ENCODE peak calls at places on chromosomes 13 and 19, in eight cellular contexts. One of them, this sample, is unnamed.

GRCh38 chr19:49681830-49682229 is 4.8 kb downstream of the PRMT1 start:
- DNase-seq in WTC11: no peak
- DNase-seq in progenitor cell of endocrine pancreas: no peak
- DNase-seq in HFFc6: no peak
- DNase-seq in WERI-Rb-1: no peak
- DNase-seq in Peyer's patch: no peak
- DNase-seq in osteocyte: no peak
- DNase-seq in right atrium auricular region: no peak
- DNase-seq in this sample: no peak

GRCh38 chr13:70405266-70405665 is 297.0 kb upstream of the KLHL1 start:
- DNase-seq in WTC11: no peak
- DNase-seq in progenitor cell of endocrine pancreas: no peak
- DNase-seq in HFFc6: no peak
- DNase-seq in WERI-Rb-1: no peak
- DNase-seq in Peyer's patch: no peak
- DNase-seq in osteocyte: no peak
- DNase-seq in right atrium auricular region: no peak
- DNase-seq in this sample: no peak

GRCh38 chr13:45472171-45472705 is 7.5 kb downstream of the COG3 start:
- DNase-seq in WTC11: no peak
- DNase-seq in progenitor cell of endocrine pancreas: no peak
- DNase-seq in HFFc6: no peak
- DNase-seq in WERI-Rb-1: no peak
- DNase-seq in Peyer's patch: no peak
- DNase-seq in osteocyte: no peak
- DNase-seq in right atrium auricular region: no peak
- DNase-seq in this sample: no peak

GRCh38 chr13:59444210-59444857 is 719.4 kb downstream of the DIAPH3 start:
- DNase-seq in WTC11: no peak
- DNase-seq in progenitor cell of endocrine pancreas: no peak
- DNase-seq in HFFc6: no peak
- DNase-seq in WERI-Rb-1: no peak
- DNase-seq in Peyer's patch: no peak
- DNase-seq in osteocyte: no peak
- DNase-seq in right atrium auricular region: no peak
- DNase-seq in this sample: no peak

GRCh38 chr13:111844222-111844671 is 222.7 kb upstream of the SOX1 start:
- DNase-seq in WTC11: no peak
- DNase-seq in progenitor cell of endocrine pancreas: no peak
- DNase-seq in HFFc6: no peak
- DNase-seq in WERI-Rb-1: no peak
- DNase-seq in Peyer's patch: no peak
- DNase-seq in osteocyte: no peak
- DNase-seq in right atrium auricular region: peak; percentile 40
- DNase-seq in this sample: no peak

GRCh38 chr19:18167975-18168645 is 5.5 kb upstream of the IFI30 start:
- DNase-seq in WTC11: peak; percentile 71
- DNase-seq in progenitor cell of endocrine pancreas: no peak
- DNase-seq in HFFc6: peak; percentile 24
- DNase-seq in WERI-Rb-1: peak; percentile 57
- DNase-seq in Peyer's patch: peak; percentile 64
- DNase-seq in osteocyte: no peak
- DNase-seq in right atrium auricular region: no peak
- DNase-seq in this sample: peak; percentile 54

GRCh38 chr13:61414136-61414535 is 1.5 kb downstream of the PCDH20 start:
- DNase-seq in WTC11: no peak
- DNase-seq in progenitor cell of endocrine pancreas: no peak
- DNase-seq in HFFc6: no peak
- DNase-seq in WERI-Rb-1: no peak
- DNase-seq in Peyer's patch: no peak
- DNase-seq in osteocyte: no peak
- DNase-seq in right atrium auricular region: no peak
- DNase-seq in this sample: no peak

GRCh38 chr19:11626252-11626651 is 29.0 kb downstream of the ZNF627 start:
- DNase-seq in WTC11: no peak
- DNase-seq in progenitor cell of endocrine pancreas: no peak
- DNase-seq in HFFc6: no peak
- DNase-seq in WERI-Rb-1: no peak
- DNase-seq in Peyer's patch: no peak
- DNase-seq in osteocyte: no peak
- DNase-seq in right atrium auricular region: no peak
- DNase-seq in this sample: no peak

GRCh38 chr13:69903081-69903480 is 204.5 kb upstream of the ATXN8OS start:
- DNase-seq in WTC11: no peak
- DNase-seq in progenitor cell of endocrine pancreas: no peak
- DNase-seq in HFFc6: no peak
- DNase-seq in WERI-Rb-1: no peak
- DNase-seq in Peyer's patch: no peak
- DNase-seq in osteocyte: no peak
- DNase-seq in right atrium auricular region: no peak
- DNase-seq in this sample: no peak

GRCh38 chr19:50718255-50719118 is 1.1 kb downstream of the SHANK1 start:
- DNase-seq in WTC11: no peak
- DNase-seq in progenitor cell of endocrine pancreas: no peak
- DNase-seq in HFFc6: no peak
- DNase-seq in WERI-Rb-1: no peak
- DNase-seq in Peyer's patch: peak; percentile 24
- DNase-seq in osteocyte: no peak
- DNase-seq in right atrium auricular region: no peak
- DNase-seq in this sample: no peak

GRCh38 chr19:10830941-10831779 is 4.9 kb downstream of the TMED1 start:
- DNase-seq in WTC11: no peak
- DNase-seq in progenitor cell of endocrine pancreas: no peak
- DNase-seq in HFFc6: no peak
- DNase-seq in WERI-Rb-1: no peak
- DNase-seq in Peyer's patch: no peak
- DNase-seq in osteocyte: no peak
- DNase-seq in right atrium auricular region: no peak
- DNase-seq in this sample: no peak

GRCh38 chr13:28321751-28322150 is 173.2 kb downstream of the FLT1 start:
- DNase-seq in WTC11: no peak
- DNase-seq in progenitor cell of endocrine pancreas: no peak
- DNase-seq in HFFc6: peak; percentile 29
- DNase-seq in WERI-Rb-1: no peak
- DNase-seq in Peyer's patch: no peak
- DNase-seq in osteocyte: no peak
- DNase-seq in right atrium auricular region: no peak
- DNase-seq in this sample: no peak

GRCh38 chr13:91247768-91248167 is 99.7 kb upstream of the MIR17HG start:
- DNase-seq in WTC11: no peak
- DNase-seq in progenitor cell of endocrine pancreas: no peak
- DNase-seq in HFFc6: no peak
- DNase-seq in WERI-Rb-1: no peak
- DNase-seq in Peyer's patch: no peak
- DNase-seq in osteocyte: no peak
- DNase-seq in right atrium auricular region: no peak
- DNase-seq in this sample: no peak
- TF ChIP-seq CTCF in WTC11: no peak
- TF ChIP-seq CTCF in progenitor cell of endocrine pancreas: peak; percentile 60
- TF ChIP-seq CTCF in HFFc6: peak; percentile 22
- TF ChIP-seq CTCF in WERI-Rb-1: peak; percentile 4
- TF ChIP-seq CTCF in Peyer's patch: peak; percentile 20
- TF ChIP-seq CTCF in osteocyte: peak; percentile 62
- TF ChIP-seq CTCF in right atrium auricular region: no peak
- TF ChIP-seq CTCF in this sample: no peak

GRCh38 chr19:7737215-7737614 is 5.3 kb upstream of the CLEC4G start:
- DNase-seq in WTC11: no peak
- DNase-seq in progenitor cell of endocrine pancreas: no peak
- DNase-seq in HFFc6: no peak
- DNase-seq in WERI-Rb-1: no peak
- DNase-seq in Peyer's patch: no peak
- DNase-seq in osteocyte: no peak
- DNase-seq in right atrium auricular region: no peak
- DNase-seq in this sample: no peak

GRCh38 chr19:7738023-7738422 is 6.1 kb upstream of the CLEC4G start:
- DNase-seq in WTC11: no peak
- DNase-seq in progenitor cell of endocrine pancreas: no peak
- DNase-seq in HFFc6: no peak
- DNase-seq in WERI-Rb-1: no peak
- DNase-seq in Peyer's patch: no peak
- DNase-seq in osteocyte: no peak
- DNase-seq in right atrium auricular region: no peak
- DNase-seq in this sample: no peak

GRCh38 chr19:7736148-7736547 is 4.2 kb upstream of the CLEC4G start:
- DNase-seq in WTC11: no peak
- DNase-seq in progenitor cell of endocrine pancreas: no peak
- DNase-seq in HFFc6: no peak
- DNase-seq in WERI-Rb-1: no peak
- DNase-seq in Peyer's patch: no peak
- DNase-seq in osteocyte: no peak
- DNase-seq in right atrium auricular region: no peak
- DNase-seq in this sample: no peak

GRCh38 chr19:7739801-7740659 is 7.3 kb downstream of the CD209 start:
- DNase-seq in WTC11: no peak
- DNase-seq in progenitor cell of endocrine pancreas: no peak
- DNase-seq in HFFc6: no peak
- DNase-seq in WERI-Rb-1: no peak
- DNase-seq in Peyer's patch: no peak
- DNase-seq in osteocyte: no peak
- DNase-seq in right atrium auricular region: no peak
- DNase-seq in this sample: no peak

DNA sequence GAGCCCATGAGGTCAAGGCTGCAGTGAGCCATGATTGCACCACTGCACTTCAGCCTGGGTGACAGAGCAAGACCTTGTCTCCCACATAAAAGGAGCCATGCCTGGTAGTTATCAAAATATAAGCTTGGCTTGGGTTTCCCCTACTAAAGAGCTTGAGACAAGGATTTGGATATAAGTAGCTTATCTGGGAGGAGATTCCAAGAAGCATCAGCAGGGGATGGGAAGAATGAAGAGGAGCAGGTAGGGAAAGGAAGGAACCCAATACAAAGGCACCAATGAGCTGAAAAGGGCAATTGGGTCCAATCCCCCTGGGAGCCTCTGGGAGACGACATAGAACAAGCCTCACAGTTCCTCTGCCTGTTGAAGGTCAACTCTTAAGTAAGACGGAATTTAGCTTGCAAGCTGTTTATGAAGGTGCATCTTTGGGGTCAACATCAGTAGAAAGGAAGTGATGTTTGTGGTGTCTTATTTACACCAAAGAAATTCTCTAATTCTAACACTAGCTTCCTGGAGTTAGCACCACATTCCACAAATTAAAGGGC is 7.4 kb upstream of the CLEC4G start:
- DNase-seq in WTC11: no peak
- DNase-seq in progenitor cell of endocrine pancreas: no peak
- DNase-seq in HFFc6: no peak
- DNase-seq in WERI-Rb-1: peak; percentile 87
- DNase-seq in Peyer's patch: no peak
- DNase-seq in osteocyte: no peak
- DNase-seq in right atrium auricular region: no peak
- DNase-seq in this sample: no peak
- TF ChIP-seq CTCF in WTC11: no peak
- TF ChIP-seq CTCF in progenitor cell of endocrine pancreas: no peak
- TF ChIP-seq CTCF in HFFc6: no peak
- TF ChIP-seq CTCF in WERI-Rb-1: peak; percentile 23
- TF ChIP-seq CTCF in Peyer's patch: no peak
- TF ChIP-seq CTCF in osteocyte: no peak
- TF ChIP-seq CTCF in right atrium auricular region: no peak
- TF ChIP-seq CTCF in this sample: no peak

GRCh38 chr19:41265376-41266153 is 1.4 kb downstream of the HNRNPUL1 start:
- DNase-seq in WTC11: no peak
- DNase-seq in progenitor cell of endocrine pancreas: no peak
- DNase-seq in HFFc6: no peak
- DNase-seq in WERI-Rb-1: no peak
- DNase-seq in Peyer's patch: peak; percentile 57
- DNase-seq in osteocyte: no peak
- DNase-seq in right atrium auricular region: no peak
- DNase-seq in this sample: no peak

GRCh38 chr19:41261474-41262190 is 2.5 kb upstream of the HNRNPUL1 start:
- DNase-seq in WTC11: no peak
- DNase-seq in progenitor cell of endocrine pancreas: no peak
- DNase-seq in HFFc6: no peak
- DNase-seq in WERI-Rb-1: no peak
- DNase-seq in Peyer's patch: no peak
- DNase-seq in osteocyte: no peak
- DNase-seq in right atrium auricular region: no peak
- DNase-seq in this sample: no peak

GRCh38 chr19:41264581-41265375 is 606 bp downstream of the HNRNPUL1 start:
- DNase-seq in WTC11: peak; percentile 46
- DNase-seq in progenitor cell of endocrine pancreas: peak; percentile 27
- DNase-seq in HFFc6: no peak
- DNase-seq in WERI-Rb-1: peak; percentile 61
- DNase-seq in Peyer's patch: no peak
- DNase-seq in osteocyte: no peak
- DNase-seq in right atrium auricular region: no peak
- DNase-seq in this sample: no peak

GRCh38 chr19:41263042-41263849 is 926 bp upstream of the HNRNPUL1 start:
- DNase-seq in WTC11: peak; percentile 55
- DNase-seq in progenitor cell of endocrine pancreas: peak; percentile 31
- DNase-seq in HFFc6: peak; percentile 82
- DNase-seq in WERI-Rb-1: peak; percentile 50
- DNase-seq in Peyer's patch: peak; percentile 79
- DNase-seq in osteocyte: peak; percentile 86
- DNase-seq in right atrium auricular region: peak; percentile 83
- DNase-seq in this sample: peak; percentile 85

GRCh38 chr19:41263850-41264580 is at the start of gene HNRNPUL1:
- DNase-seq in WTC11: peak; percentile 98
- DNase-seq in progenitor cell of endocrine pancreas: peak; percentile 98
- DNase-seq in HFFc6: peak; percentile 100
- DNase-seq in WERI-Rb-1: peak; percentile 98
- DNase-seq in Peyer's patch: peak; percentile 99
- DNase-seq in osteocyte: peak; percentile 100
- DNase-seq in right atrium auricular region: peak; percentile 100
- DNase-seq in this sample: peak; percentile 99
- TF ChIP-seq CTCF in WTC11: no peak
- TF ChIP-seq CTCF in progenitor cell of endocrine pancreas: peak; percentile 47
- TF ChIP-seq CTCF in HFFc6: peak; percentile 64
- TF ChIP-seq CTCF in WERI-Rb-1: no peak
- TF ChIP-seq CTCF in Peyer's patch: peak; percentile 36
- TF ChIP-seq CTCF in osteocyte: peak; percentile 51
- TF ChIP-seq CTCF in right atrium auricular region: no peak
- TF ChIP-seq CTCF in this sample: peak; percentile 34

GRCh38 chr19:29665215-29665825 is at the start of gene PLEKHF1:
- DNase-seq in WTC11: peak; percentile 90
- DNase-seq in progenitor cell of endocrine pancreas: peak; percentile 92
- DNase-seq in HFFc6: peak; percentile 49
- DNase-seq in WERI-Rb-1: peak; percentile 89
- DNase-seq in Peyer's patch: peak; percentile 94
- DNase-seq in osteocyte: peak; percentile 95
- DNase-seq in right atrium auricular region: peak; percentile 92
- DNase-seq in this sample: peak; percentile 85

GRCh38 chr19:29662604-29663404 is 2.5 kb upstream of the PLEKHF1 start:
- DNase-seq in WTC11: no peak
- DNase-seq in progenitor cell of endocrine pancreas: no peak
- DNase-seq in HFFc6: peak; percentile 90
- DNase-seq in WERI-Rb-1: no peak
- DNase-seq in Peyer's patch: no peak
- DNase-seq in osteocyte: peak; percentile 91
- DNase-seq in right atrium auricular region: peak; percentile 89
- DNase-seq in this sample: no peak

GRCh38 chr19:29663861-29664752 is 1.2 kb upstream of the PLEKHF1 start:
- DNase-seq in WTC11: no peak
- DNase-seq in progenitor cell of endocrine pancreas: no peak
- DNase-seq in HFFc6: peak; percentile 41
- DNase-seq in WERI-Rb-1: no peak
- DNase-seq in Peyer's patch: no peak
- DNase-seq in osteocyte: no peak
- DNase-seq in right atrium auricular region: no peak
- DNase-seq in this sample: no peak

GRCh38 chr19:29665826-29666633 is 769 bp downstream of the PLEKHF1 start:
- DNase-seq in WTC11: peak; percentile 64
- DNase-seq in progenitor cell of endocrine pancreas: no peak
- DNase-seq in HFFc6: peak; percentile 14
- DNase-seq in WERI-Rb-1: no peak
- DNase-seq in Peyer's patch: no peak
- DNase-seq in osteocyte: no peak
- DNase-seq in right atrium auricular region: peak; percentile 83
- DNase-seq in this sample: no peak

GRCh38 chr19:29664753-29665214 is 477 bp upstream of the PLEKHF1 start:
- DNase-seq in WTC11: no peak
- DNase-seq in progenitor cell of endocrine pancreas: no peak
- DNase-seq in HFFc6: no peak
- DNase-seq in WERI-Rb-1: no peak
- DNase-seq in Peyer's patch: no peak
- DNase-seq in osteocyte: no peak
- DNase-seq in right atrium auricular region: no peak
- DNase-seq in this sample: no peak
- TF ChIP-seq CTCF in WTC11: no peak
- TF ChIP-seq CTCF in progenitor cell of endocrine pancreas: peak; percentile 25
- TF ChIP-seq CTCF in HFFc6: no peak
- TF ChIP-seq CTCF in WERI-Rb-1: peak; percentile 1
- TF ChIP-seq CTCF in Peyer's patch: no peak
- TF ChIP-seq CTCF in osteocyte: peak; percentile 5
- TF ChIP-seq CTCF in right atrium auricular region: peak; percentile 59
- TF ChIP-seq CTCF in this sample: peak; percentile 20